ENCODE peak calls at places on chromosomes 13 and 19, in nine cellular contexts. P, Q, G, J, U, H, I, S and T are unnamed samples.

GRCh38 chr19:21483589-21484170 is 21.7 kb upstream of the ZNF429 start:
- DNase-seq in P (peak), Q (peak), G (peak), J (peak), U (peak), H (peak), I (peak), S (peak), T (no peak)

GRCh38 chr13:45737571-45738002 is 35.5 kb downstream of the CBY2 start:
- DNase-seq in P (no peak), Q (peak), G (no peak), J (no peak), U (no peak), H (no peak), I (peak), S (no peak), T (no peak)

GRCh38 chr19:4093643-4094175 is 27.0 kb upstream of the ZBTB7A start:
- DNase-seq in P (no peak), Q (no peak), G (no peak), J (no peak), U (no peak), H (no peak), I (no peak), S (no peak), T (no peak)

GRCh38 chr19:11414544-11414943 is 4.6 kb downstream of the RGL3 start:
- DNase-seq in P (no peak), Q (no peak), G (no peak), J (no peak), U (no peak), H (no peak), I (no peak), S (no peak), T (no peak)

GRCh38 chr13:113862191-113862765 is 1.6 kb downstream of the GAS6 start:
- DNase-seq in P (no peak), Q (no peak), G (no peak), J (no peak), U (no peak), H (peak), I (no peak), S (no peak), T (peak)

GRCh38 chr19:43789029-43789428 is 8.3 kb upstream of the KCNN4 start:
- DNase-seq in P (no peak), Q (no peak), G (peak), J (no peak), U (peak), H (no peak), I (no peak), S (no peak), T (peak)

GRCh38 chr19:35946203-35946602 is 10.0 kb downstream of the LRFN3 start:
- DNase-seq in P (no peak), Q (no peak), G (no peak), J (no peak), U (no peak), H (no peak), I (no peak), S (no peak), T (no peak)

GRCh38 chr13:38401276-38401675 is 51.6 kb downstream of the UFM1 start:
- DNase-seq in P (no peak), Q (no peak), G (no peak), J (no peak), U (no peak), H (no peak), I (no peak), S (no peak), T (no peak)

GRCh38 chr19:6556043-6556449 is 25.2 kb downstream of the TNFSF9 start:
- DNase-seq in P (no peak), Q (no peak), G (no peak), J (no peak), U (no peak), H (no peak), I (no peak), S (no peak), T (no peak)

GRCh38 chr19:51514866-51515481 is 13.4 kb upstream of the SIGLEC12 start:
- DNase-seq in P (no peak), Q (peak), G (peak), J (no peak), U (peak), H (no peak), I (peak), S (peak), T (peak)

GRCh38 chr13:35838356-35838755 is 292.8 kb downstream of the DCLK1 start:
- DNase-seq in P (no peak), Q (no peak), G (peak), J (no peak), U (peak), H (no peak), I (no peak), S (no peak), T (peak)

GRCh38 chr19:20513179-20513934 is 52.2 kb downstream of the ZNF737 start:
- DNase-seq in P (no peak), Q (no peak), G (no peak), J (no peak), U (no peak), H (no peak), I (no peak), S (no peak), T (no peak)

GRCh38 chr19:8017808-8018207 is 12.4 kb upstream of the ELAVL1 start:
- DNase-seq in P (no peak), Q (peak), G (no peak), J (peak), U (no peak), H (no peak), I (peak), S (peak), T (no peak)

GRCh38 chr13:51759240-51759639 is 44.7 kb downstream of the DHRS12 start:
- DNase-seq in P (no peak), Q (no peak), G (peak), J (no peak), U (peak), H (no peak), I (no peak), S (no peak), T (no peak)

GRCh38 chr19:4279530-4280422 is 710 bp downstream of the SHD start:
- DNase-seq in P (no peak), Q (no peak), G (no peak), J (no peak), U (no peak), H (no peak), I (no peak), S (no peak), T (no peak)

GRCh38 chr19:2048959-2049740 is 1.9 kb downstream of the MKNK2 start:
- DNase-seq in P (no peak), Q (peak), G (peak), J (no peak), U (peak), H (no peak), I (no peak), S (no peak), T (peak)

GRCh38 chr13:88303157-88303556 is 632.0 kb downstream of the SLITRK5 start:
- DNase-seq in P (no peak), Q (no peak), G (no peak), J (no peak), U (no peak), H (no peak), I (no peak), S (no peak), T (no peak)

GRCh38 chr19:2255982-2256685 is at the start of gene JSRP1:
- DNase-seq in P (no peak), Q (no peak), G (no peak), J (no peak), U (no peak), H (no peak), I (no peak), S (no peak), T (no peak)

GRCh38 chr19:5968431-5969373 is 9.2 kb downstream of the RANBP3 start:
- DNase-seq in P (no peak), Q (no peak), G (no peak), J (no peak), U (no peak), H (no peak), I (no peak), S (peak), T (peak)

GRCh38 chr19:4506449-4507149 is 11.7 kb downstream of the PLIN4 start:
- DNase-seq in P (no peak), Q (no peak), G (peak), J (no peak), U (peak), H (no peak), I (no peak), S (no peak), T (peak)

GRCh38 chr19:50328257-50329145 is 676 bp downstream of the KCNC3 start:
- DNase-seq in P (no peak), Q (peak), G (no peak), J (no peak), U (no peak), H (no peak), I (peak), S (peak), T (peak)

GRCh38 chr19:47776568-47776967 is 1.9 kb upstream of the SELENOW start:
- DNase-seq in P (no peak), Q (no peak), G (no peak), J (no peak), U (no peak), H (no peak), I (no peak), S (peak), T (no peak)

GRCh38 chr19:18433735-18434398 is 4.1 kb downstream of the ISYNA1 start:
- DNase-seq in P (no peak), Q (no peak), G (no peak), J (no peak), U (no peak), H (no peak), I (no peak), S (no peak), T (peak)

GRCh38 chr19:40165362-40165937 is 25.8 kb upstream of the MAP3K10 start:
- DNase-seq in P (peak), Q (peak), G (peak), J (peak), U (peak), H (peak), I (peak), S (peak), T (peak)

GRCh38 chr19:4367781-4368127 is 24.4 kb downstream of the MPND start:
- DNase-seq in P (no peak), Q (peak), G (no peak), J (no peak), U (no peak), H (no peak), I (no peak), S (no peak), T (no peak)

GRCh38 chr19:46963093-46963734 is 56.4 kb upstream of the NPAS1 start:
- DNase-seq in P (no peak), Q (no peak), G (peak), J (no peak), U (peak), H (no peak), I (no peak), S (no peak), T (peak)

GRCh38 chr13:102003848-102004570 is 397.8 kb downstream of the FGF14 start:
- DNase-seq in P (no peak), Q (no peak), G (peak), J (no peak), U (no peak), H (no peak), I (no peak), S (no peak), T (peak)

GRCh38 chr19:607301-608154 is 17.8 kb downstream of the HCN2 start:
- DNase-seq in P (no peak), Q (no peak), G (no peak), J (no peak), U (no peak), H (no peak), I (no peak), S (no peak), T (no peak)